ENCODE peak calls at places on chromosomes 5 and 9, in nine cellular contexts. H, N, S, C, Y, L, T, O and J are unnamed samples. For H3K4me1, H3K27me3 and H3K36me3, the result is how much of the 10 kb centered on the place peaks cover.

GRCh38 chr5:57858905-57859304 is 376.3 kb upstream of the ACTBL2 start:
- DNase-seq in H (peak), N (no peak), S (no peak), C (no peak), Y (no peak), L (no peak), T (peak), O (no peak), J (no peak)

GRCh38 chr5:137733922-137734695 is 1.8 kb downstream of the KLHL3 start:
- DNase-seq in H (peak), N (no peak), S (no peak), C (no peak), Y (no peak), L (no peak), T (peak), O (peak), J (no peak)

GRCh38 chr9:15136646-15137045 is 170.4 kb downstream of the TTC39B start:
- DNase-seq in H (no peak), N (no peak), S (no peak), C (peak), Y (no peak), L (no peak), T (no peak), O (peak), J (no peak)

GRCh38 chr9:94900222-94901018 is 173.9 kb downstream of the AOPEP start:
- DNase-seq in H (peak), N (no peak), S (no peak), C (no peak), Y (no peak), L (no peak), T (peak), O (no peak), J (no peak)

GRCh38 chr5:38853753-38854470 is 8.1 kb downstream of the OSMR start:
- DNase-seq in H (peak), N (no peak), S (no peak), C (no peak), Y (no peak), L (no peak), T (peak), O (peak), J (no peak)

GRCh38 chr5:35780236-35780635 is 76.5 kb upstream of the IL7R start:
- DNase-seq in H (no peak), N (peak), S (no peak), C (no peak), Y (no peak), L (no peak), T (no peak), O (no peak), J (no peak)

GRCh38 chr9:88772602-88773001 is 218.7 kb upstream of the S1PR3 start:
- DNase-seq in H (no peak), N (no peak), S (no peak), C (no peak), Y (no peak), L (no peak), T (no peak), O (no peak), J (no peak)

GRCh38 chr5:173281910-173282309 is 46.3 kb downstream of the STC2 start:
- DNase-seq in H (peak), N (no peak), S (no peak), C (no peak), Y (no peak), L (no peak), T (peak), O (peak), J (no peak)

GRCh38 chr9:100933656-100934055 is 94.9 kb upstream of the PLPPR1 start:
- DNase-seq in H (peak), N (no peak), S (no peak), C (no peak), Y (no peak), L (no peak), T (no peak), O (no peak), J (no peak)

GRCh38 chr5:154421868-154422267 is 23.9 kb upstream of the SAP30L start:
- DNase-seq in H (peak), N (no peak), S (no peak), C (peak), Y (no peak), L (no peak), T (peak), O (peak), J (no peak)

GRCh38 chr5:102958481-102959011 is 161.4 kb downstream of the GIN1 start:
- DNase-seq in H (peak), N (no peak), S (no peak), C (no peak), Y (no peak), L (no peak), T (peak), O (no peak), J (no peak)

GRCh38 chr5:42718591-42718990 is 38.0 kb upstream of the CCDC152 start:
- DNase-seq in H (peak), N (peak), S (no peak), C (peak), Y (no peak), L (no peak), T (no peak), O (no peak), J (no peak)

GRCh38 chr9:89387970-89388867 is 69.9 kb downstream of the SECISBP2 start:
- DNase-seq in H (peak), N (no peak), S (peak), C (no peak), Y (peak), L (no peak), T (peak), O (no peak), J (no peak)

GRCh38 chr5:151086192-151086869 is 5.5 kb upstream of the TNIP1 start:
- DNase-seq in H (no peak), N (no peak), S (no peak), C (no peak), Y (no peak), L (no peak), T (no peak), O (no peak), J (peak)

GRCh38 chr5:151084363-151084762 is 3.5 kb upstream of the TNIP1 start:
- DNase-seq in H (peak), N (no peak), S (no peak), C (no peak), Y (no peak), L (no peak), T (peak), O (no peak), J (peak)

GRCh38 chr5:151087475-151087874 is 6.6 kb upstream of the TNIP1 start:
- DNase-seq in H (no peak), N (no peak), S (no peak), C (no peak), Y (no peak), L (no peak), T (peak), O (no peak), J (peak)

GRCh38 chr5:151086905-151087360 is 6.1 kb upstream of the TNIP1 start:
- DNase-seq in H (no peak), N (peak), S (no peak), C (peak), Y (no peak), L (peak), T (peak), O (no peak), J (peak)

GRCh38 chr5:151085517-151086031 is 4.7 kb upstream of the TNIP1 start:
- DNase-seq in H (peak), N (peak), S (peak), C (no peak), Y (peak), L (no peak), T (peak), O (no peak), J (peak)
- H3K4me1 ChIP-seq in H (under half), N (half or more), S (half or more), C (under half), Y (under half), L (under half), T (under half), O (under half), J (under half)

GRCh38 chr5:530001-530400 is 5.8 kb upstream of the SLC9A3 start:
- DNase-seq in H (peak), N (no peak), S (no peak), C (peak), Y (no peak), L (no peak), T (no peak), O (no peak), J (no peak)

GRCh38 chr5:528625-529511 is 4.6 kb upstream of the SLC9A3 start:
- DNase-seq in H (no peak), N (no peak), S (peak), C (peak), Y (no peak), L (no peak), T (no peak), O (peak), J (peak)

GRCh38 chr5:531749-532315 is 7.6 kb upstream of the SLC9A3 start:
- DNase-seq in H (no peak), N (no peak), S (peak), C (no peak), Y (no peak), L (no peak), T (no peak), O (no peak), J (peak)

GRCh38 chr5:531101-531748 is 7.0 kb upstream of the SLC9A3 start:
- DNase-seq in H (no peak), N (no peak), S (peak), C (no peak), Y (no peak), L (no peak), T (no peak), O (no peak), J (peak)

GRCh38 chr5:530556-530955 is 6.3 kb upstream of the SLC9A3 start:
- DNase-seq in H (no peak), N (no peak), S (peak), C (peak), Y (no peak), L (no peak), T (no peak), O (no peak), J (peak)
- H3K27me3 ChIP-seq in H (half or more), N (under half), S (half or more), C (under half), Y (half or more), L (under half), T (half or more), O (under half), J (under half)

DNA sequence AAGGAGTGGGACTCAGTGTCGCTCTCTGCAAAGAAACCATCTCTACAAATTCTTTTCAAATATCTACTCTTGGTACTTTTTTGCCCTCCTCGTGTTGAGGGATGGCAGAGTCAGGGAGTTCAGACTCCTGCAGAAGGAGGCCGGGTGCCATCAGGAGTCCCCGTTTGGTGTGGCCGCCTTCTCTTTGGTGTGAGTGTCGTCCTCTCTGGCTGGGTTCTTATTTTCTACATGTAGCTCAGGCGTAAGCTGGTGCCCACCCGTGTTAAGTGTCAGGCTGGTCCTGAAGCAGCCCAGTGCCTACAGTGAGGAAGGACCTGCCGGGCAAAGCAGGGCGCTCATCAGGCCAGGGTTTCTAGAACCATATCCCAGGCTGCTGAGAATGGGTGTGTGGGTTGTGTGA is 37.0 kb downstream of the OTULIN start:
- DNase-seq in H (no peak), N (no peak), S (no peak), C (no peak), Y (no peak), L (no peak), T (no peak), O (no peak), J (no peak)
- H3K36me3 ChIP-seq in H (under half), N (under half), S (half or more), C (under half), Y (under half), L (under half), T (under half), O (under half), J (under half)

GRCh38 chr5:150587016-150587415 is 53.4 kb upstream of the SYNPO start:
- DNase-seq in H (no peak), N (no peak), S (no peak), C (no peak), Y (no peak), L (no peak), T (no peak), O (no peak), J (no peak)
- H3K4me1 ChIP-seq in H (under half), N (under half), S (under half), C (under half), Y (under half), L (under half), T (under half), O (under half), J (under half)

DNA sequence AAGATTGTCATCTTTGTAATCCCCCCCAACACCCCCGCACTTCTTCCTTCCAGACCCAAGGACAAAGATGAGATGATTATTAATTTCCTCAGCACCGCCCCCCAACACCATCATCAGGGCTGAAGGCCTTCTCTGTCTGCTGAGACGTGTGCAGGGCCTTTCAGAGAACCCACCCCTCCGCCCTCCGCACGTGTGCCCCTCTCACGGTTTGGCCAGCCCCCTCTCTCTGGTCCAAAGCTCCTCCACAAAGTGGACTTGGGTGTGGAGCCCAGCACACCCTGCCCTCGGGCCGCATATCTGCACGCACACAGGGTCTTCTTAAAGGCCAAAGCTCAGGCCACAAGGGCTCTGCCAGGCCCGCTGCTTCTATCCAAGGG is 32.0 kb downstream of the PAX5 start:
- DNase-seq in H (no peak), N (no peak), S (no peak), C (no peak), Y (no peak), L (no peak), T (no peak), O (no peak), J (no peak)
- H3K27me3 ChIP-seq in H (half or more), N (under half), S (half or more), C (under half), Y (half or more), L (under half), T (half or more), O (half or more), J (under half)

GRCh38 chr5:91121347-91121993 is 261.6 kb downstream of the ARRDC3 start:
- DNase-seq in H (no peak), N (no peak), S (no peak), C (no peak), Y (no peak), L (no peak), T (no peak), O (no peak), J (no peak)

GRCh38 chr5:91119265-91119664 is 263.9 kb downstream of the ARRDC3 start:
- DNase-seq in H (no peak), N (no peak), S (no peak), C (no peak), Y (no peak), L (no peak), T (no peak), O (no peak), J (no peak)

GRCh38 chr5:91122663-91123062 is 260.5 kb downstream of the ARRDC3 start:
- DNase-seq in H (no peak), N (no peak), S (no peak), C (no peak), Y (no peak), L (no peak), T (no peak), O (no peak), J (no peak)

GRCh38 chr5:91118802-91119201 is 264.3 kb downstream of the ARRDC3 start:
- DNase-seq in H (peak), N (no peak), S (no peak), C (no peak), Y (no peak), L (no peak), T (peak), O (no peak), J (no peak)

GRCh38 chr5:91119941-91120850 is 262.9 kb downstream of the ARRDC3 start:
- DNase-seq in H (peak), N (no peak), S (no peak), C (no peak), Y (peak), L (no peak), T (no peak), O (no peak), J (no peak)
- H3K36me3 ChIP-seq in H (under half), N (under half), S (under half), C (under half), Y (under half), L (under half), T (under half), O (under half), J (under half)

GRCh38 chr5:151144922-151145321 is 12.7 kb downstream of the ANXA6 start:
- DNase-seq in H (no peak), N (no peak), S (no peak), C (peak), Y (no peak), L (no peak), T (no peak), O (no peak), J (no peak)
- H3K4me1 ChIP-seq in H (half or more), N (half or more), S (half or more), C (half or more), Y (half or more), L (half or more), T (under half), O (under half), J (under half)

GRCh38 chr9:114232091-114232440 is 76.7 kb downstream of the COL27A1 start:
- DNase-seq in H (no peak), N (no peak), S (no peak), C (no peak), Y (no peak), L (no peak), T (no peak), O (no peak), J (no peak)
- H3K27me3 ChIP-seq in H (under half), N (under half), S (under half), C (under half), Y (under half), L (under half), T (under half), O (under half), J (under half)

GRCh38 chr5:1086871-1087270 is 25.0 kb downstream of the SLC12A7 start:
- DNase-seq in H (no peak), N (no peak), S (no peak), C (no peak), Y (no peak), L (no peak), T (no peak), O (no peak), J (no peak)
- H3K36me3 ChIP-seq in H (under half), N (under half), S (half or more), C (under half), Y (half or more), L (under half), T (under half), O (under half), J (under half)